ENCODE peak calls at places on chromosomes 4 and X, in six cellular contexts. O is right lobe of liver, W is upper lobe of left lung, U is Peyer's patch, J is body of pancreas, Q is K562. L is an unnamed sample.

GRCh38 chr4:1754336-1754735 is 33.0 kb downstream of the TACC3 start:
- DNase-seq in U (no peak), W (no peak), O (no peak), J (no peak), Q (no peak), L (no peak)

GRCh38 chr4:159545556-159545955 is 442.7 kb downstream of the RAPGEF2 start:
- DNase-seq in J (no peak), O (no peak), U (no peak), W (no peak), Q (no peak), L (no peak)

GRCh38 chrX:131735127-131735526 is 191.3 kb downstream of the OR13H1 start:
- DNase-seq in U (no peak), W (no peak), O (no peak), J (no peak), Q (no peak), L (no peak)

GRCh38 chr4:22969314-22969896 is 276.7 kb downstream of the GBA3 start:
- DNase-seq in Q (no peak), W (no peak), O (no peak), J (no peak), U (no peak), L (no peak)

GRCh38 chr4:107453231-107453630 is 266.8 kb downstream of the PAPSS1 start:
- DNase-seq in Q (no peak), U (no peak), W (no peak), O (no peak), J (no peak), L (no peak)

GRCh38 chr4:80113615-80114014 is 40.6 kb upstream of the ANTXR2 start:
- DNase-seq in J (no peak), Q (no peak), W (no peak), O (no peak), U (no peak), L (no peak)

GRCh38 chrX:134734343-134735001 is 76.2 kb upstream of the PLAC1 start:
- DNase-seq in J (no peak), U (no peak), O (no peak), W (no peak), Q (no peak), L (no peak)

GRCh38 chrX:22987452-22987851 is 12.3 kb upstream of the DDX53 start:
- DNase-seq in U (no peak), O (no peak), W (no peak), J (no peak), Q (no peak), L (no peak)

GRCh38 chr4:170090667-170091052 is 904 bp upstream of the AADAT start:
- DNase-seq in O (no peak), U (no peak), Q (no peak), J (no peak), W (no peak), L (no peak)

GRCh38 chr4:186144596-186145569 is 40.4 kb downstream of the FAM149A start:
- DNase-seq in W (no peak), Q (peak; percentile 20), U (peak; percentile 49), O (peak; percentile 83), J (peak; percentile 52), L (peak; percentile 75)

GRCh38 chr4:123741906-123742305 is 345.3 kb downstream of the SPRY1 start:
- DNase-seq in O (no peak), J (no peak), Q (no peak), U (no peak), W (no peak), L (no peak)

GRCh38 chr4:84146300-84146942 is 352.7 kb downstream of the NKX6-1 start:
- DNase-seq in J (no peak), O (no peak), W (no peak), U (no peak), Q (no peak), L (no peak)

GRCh38 chr4:53547983-53548382 is 43.3 kb downstream of the LNX1 start:
- DNase-seq in J (no peak), W (no peak), O (no peak), Q (no peak), U (no peak), L (no peak)

GRCh38 chr4:30881985-30882384 is 161.8 kb downstream of the PCDH7 start:
- DNase-seq in O (no peak), J (no peak), U (no peak), W (no peak), Q (no peak), L (no peak)

GRCh38 chrX:77162777-77163176 is 284.4 kb upstream of the FGF16 start:
- DNase-seq in U (no peak), Q (no peak), W (no peak), O (no peak), J (no peak), L (no peak)

GRCh38 chrX:101958139-101958538 is 26.3 kb upstream of the ZMAT1 start:
- DNase-seq in O (no peak), W (no peak), J (no peak), Q (no peak), U (no peak), L (no peak)

GRCh38 chr4:16837475-16837874 is 61.0 kb downstream of the LDB2 start:
- DNase-seq in W (no peak), J (no peak), Q (no peak), U (no peak), O (no peak), L (no peak)
- H3K4me1 ChIP-seq in W (no peaks in the 10 kb centered on the region), J (no peaks in the 10 kb centered on the region), Q (no peaks in the 10 kb centered on the region), U (no peaks in the 10 kb centered on the region), O (peaks cover 46% of the 10 kb centered on the region), L (no peaks in the 10 kb centered on the region)

GRCh38 chr4:83010522-83011318 is at the start of gene LIN54:
- DNase-seq in Q (peak; percentile 88), U (peak; percentile 93), W (peak; percentile 92), J (peak; percentile 76), O (peak; percentile 89), L (peak; percentile 92)
- TF ChIP-seq POLR2A in Q (peak; percentile 60), U (peak; percentile 35), W (peak; percentile 45), J (peak; percentile 54), O (peak; percentile 27), L (no peak)

GRCh38 chr4:48779095-48779997 is 733 bp downstream of the FRYL start:
- DNase-seq in J (peak; percentile 61), W (peak; percentile 59), O (peak; percentile 75), Q (peak; percentile 75), U (peak; percentile 84), L (peak; percentile 84)
- H3K4me1 ChIP-seq in J (peaks cover 29% of the 10 kb centered on the region), W (peaks cover 39% of the 10 kb centered on the region), O (peaks cover 22% of the 10 kb centered on the region), Q (peaks cover 9% of the 10 kb centered on the region), U (no peaks in the 10 kb centered on the region), L (peaks cover 50% of the 10 kb centered on the region)

DNA sequence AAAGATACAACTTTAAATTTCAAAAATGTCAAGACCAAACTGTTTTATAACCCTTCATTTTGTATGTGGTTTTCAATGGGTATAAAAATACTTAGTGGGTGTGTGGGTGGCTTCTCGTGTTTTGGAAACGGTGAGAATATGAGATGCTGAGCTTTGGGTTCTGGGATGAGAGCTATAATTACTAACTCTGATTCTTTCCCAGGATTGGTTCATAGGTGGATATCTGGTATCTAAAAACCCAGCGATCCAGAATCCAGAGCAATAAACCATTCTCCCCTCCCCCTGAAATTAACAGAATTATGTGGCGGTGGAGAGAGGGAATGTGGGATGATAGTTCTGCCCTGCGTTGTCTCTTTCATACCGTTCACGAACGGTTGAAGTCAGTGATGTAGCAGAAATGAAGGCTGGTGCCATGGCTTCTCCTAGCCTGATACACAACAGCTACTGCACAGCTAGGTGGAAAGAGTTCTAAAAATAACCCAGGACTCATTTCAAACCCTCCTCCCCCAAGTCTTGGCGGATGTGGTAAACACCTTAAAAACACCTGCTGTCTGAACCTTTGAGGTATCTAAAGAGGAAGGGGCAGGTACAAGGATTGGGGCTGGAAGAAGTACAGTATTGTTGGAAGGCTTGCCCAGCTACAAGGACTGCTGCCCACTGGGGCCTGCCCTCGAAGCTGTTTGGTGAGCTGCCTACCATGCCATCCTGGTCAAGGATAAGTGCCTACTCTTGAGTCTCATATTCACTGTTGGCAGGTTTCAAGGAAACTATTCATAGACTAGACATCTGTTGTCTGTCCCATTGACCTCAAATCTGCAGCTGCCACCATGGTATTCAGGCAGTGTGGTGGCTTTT is 44.5 kb downstream of the SEPTIN11 start:
- DNase-seq in Q (no peak), W (no peak), J (no peak), O (no peak), U (peak; percentile 74), L (no peak)
- TF ChIP-seq POLR2A in Q (no peak), W (no peak), J (no peak), O (no peak), U (no peak), L (no peak)

DNA sequence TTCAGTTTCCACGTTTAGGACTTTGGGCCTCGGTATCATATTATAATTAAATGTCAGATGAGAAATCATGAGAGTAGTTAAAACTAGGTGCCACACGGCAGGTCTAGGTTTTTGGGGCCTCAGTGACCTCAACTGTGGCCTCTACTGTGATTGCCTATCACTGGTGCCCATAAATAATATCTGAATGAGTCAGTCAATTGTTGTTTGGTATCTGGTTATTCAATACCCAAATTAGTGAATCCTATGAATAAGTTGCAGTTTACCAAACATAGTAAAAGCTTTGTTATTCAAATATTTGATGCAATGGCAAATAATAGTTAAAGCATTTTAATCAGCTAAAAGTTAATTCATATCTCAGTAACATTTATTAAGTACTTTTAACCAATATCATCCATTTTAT is 188.8 kb downstream of the PPP3CA start:
- DNase-seq in O (no peak), U (no peak), Q (no peak), W (no peak), J (no peak), L (no peak)
- H3K4me1 ChIP-seq in O (no peaks in the 10 kb centered on the region), U (no peaks in the 10 kb centered on the region), Q (no peaks in the 10 kb centered on the region), W (peaks cover 5% of the 10 kb centered on the region), J (no peaks in the 10 kb centered on the region), L (peaks cover 32% of the 10 kb centered on the region)

GRCh38 chr4:148441624-148441985 is 609 bp downstream of the NR3C2 start:
- DNase-seq in J (no peak), Q (no peak), U (no peak), O (no peak), W (no peak), L (no peak)

GRCh38 chr4:148443550-148444295 is 1.5 kb upstream of the NR3C2 start:
- DNase-seq in O (peak; percentile 64), J (peak; percentile 52), W (no peak), U (peak; percentile 68), Q (no peak), L (peak; percentile 79)

GRCh38 chr4:148444296-148445070 is 2.3 kb upstream of the NR3C2 start:
- DNase-seq in O (peak; percentile 54), U (peak; percentile 70), Q (no peak), J (peak; percentile 51), W (peak; percentile 39), L (peak; percentile 69)

GRCh38 chr4:148441986-148442829 is at the start of gene NR3C2:
- DNase-seq in W (peak; percentile 99), O (peak; percentile 98), U (peak; percentile 100), Q (peak; percentile 95), J (peak; percentile 99), L (peak; percentile 100)

DNA sequence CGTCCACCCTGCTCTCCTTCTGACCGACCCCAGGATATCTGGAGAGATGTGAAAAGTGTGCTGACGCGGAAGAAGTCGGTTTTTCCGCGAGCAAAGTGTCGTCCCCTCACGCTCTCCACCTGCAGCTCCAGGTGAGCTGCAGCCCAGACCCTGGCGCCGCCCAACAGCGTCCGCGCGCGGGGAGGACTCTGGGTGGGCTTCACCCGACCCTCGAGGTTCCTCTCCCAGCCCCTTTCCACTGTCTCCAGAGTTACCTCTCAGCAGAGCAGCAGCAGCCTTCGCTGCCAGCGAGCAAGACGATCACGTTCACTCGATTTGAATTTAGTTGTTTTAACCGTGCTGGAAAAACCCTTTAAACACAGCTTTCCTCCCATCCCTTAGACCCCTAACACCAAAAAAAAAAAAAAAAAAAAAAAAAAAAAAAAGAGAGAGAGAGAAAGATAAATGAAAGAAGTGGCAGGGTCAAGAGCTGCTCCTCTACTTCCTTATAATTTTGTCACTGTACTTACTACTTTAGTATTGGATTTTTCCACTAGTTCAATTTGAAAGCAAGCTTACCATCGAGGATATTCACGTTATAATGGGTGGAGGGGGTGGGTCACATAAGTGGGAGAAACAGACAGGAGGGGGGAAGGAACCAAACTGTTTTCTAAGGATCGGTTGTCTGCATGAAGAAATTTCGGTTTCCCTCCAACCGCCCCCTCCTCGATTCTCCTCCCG is 776 bp upstream of the NR3C2 start:
- DNase-seq in U (no peak), O (no peak), Q (no peak), W (no peak), J (no peak), L (no peak)
- TF ChIP-seq POLR2A in U (no peak), O (no peak), Q (no peak), W (no peak), J (no peak), L (no peak)